ENCODE peak calls at places on chromosomes 1 and 21, in ten cellular contexts. One of them, this sample, is unnamed.

GRCh38 chr1:155226910-155227260 is 18.4 kb downstream of the MTX1 start:
- DNase-seq in RPMI8226: peak
- DNase-seq in psoas muscle: peak
- DNase-seq in GM13977: peak
- DNase-seq in PC-3: peak
- DNase-seq in heart left ventricle: peak
- DNase-seq in NCI-H1105 treated with DMSO at 0.1 percent for 48 hours: peak
- DNase-seq in posterior cingulate gyrus: no peak
- DNase-seq in GM03348: peak
- DNase-seq in hepatic stellate cell: peak
- DNase-seq in this sample: peak

GRCh38 chr1:65141394-65141793 is 6.6 kb upstream of the AK4 start:
- DNase-seq in GM03348: peak
- DNase-seq in hepatic stellate cell: peak
- DNase-seq in RPMI8226: no peak
- DNase-seq in GM13977: no peak
- DNase-seq in NCI-H1105 treated with DMSO at 0.1 percent for 48 hours: no peak
- DNase-seq in PC-3: peak
- DNase-seq in heart left ventricle: no peak
- DNase-seq in posterior cingulate gyrus: no peak
- DNase-seq in psoas muscle: no peak
- DNase-seq in this sample: no peak

GRCh38 chr1:205748398-205749093 is 1.4 kb downstream of the NUCKS1 start:
- DNase-seq in NCI-H1105 treated with DMSO at 0.1 percent for 48 hours: peak
- DNase-seq in hepatic stellate cell: peak
- DNase-seq in heart left ventricle: no peak
- DNase-seq in RPMI8226: peak
- DNase-seq in GM13977: no peak
- DNase-seq in PC-3: peak
- DNase-seq in GM03348: peak
- DNase-seq in posterior cingulate gyrus: no peak
- DNase-seq in psoas muscle: no peak
- DNase-seq in this sample: no peak

GRCh38 chr21:17461582-17461981 is 51.3 kb upstream of the CXADR start:
- DNase-seq in PC-3: peak
- DNase-seq in RPMI8226: no peak
- DNase-seq in hepatic stellate cell: no peak
- DNase-seq in NCI-H1105 treated with DMSO at 0.1 percent for 48 hours: no peak
- DNase-seq in heart left ventricle: no peak
- DNase-seq in psoas muscle: no peak
- DNase-seq in GM13977: no peak
- DNase-seq in posterior cingulate gyrus: no peak
- DNase-seq in GM03348: no peak
- DNase-seq in this sample: no peak

GRCh38 chr1:86933051-86933450 is 18.6 kb downstream of the HS2ST1 start:
- DNase-seq in hepatic stellate cell: no peak
- DNase-seq in PC-3: no peak
- DNase-seq in psoas muscle: no peak
- DNase-seq in heart left ventricle: no peak
- DNase-seq in posterior cingulate gyrus: no peak
- DNase-seq in RPMI8226: no peak
- DNase-seq in GM13977: no peak
- DNase-seq in GM03348: no peak
- DNase-seq in NCI-H1105 treated with DMSO at 0.1 percent for 48 hours: no peak
- DNase-seq in this sample: no peak

GRCh38 chr1:29685387-29685786 is 449.1 kb downstream of the PTPRU start:
- DNase-seq in hepatic stellate cell: no peak
- DNase-seq in posterior cingulate gyrus: no peak
- DNase-seq in RPMI8226: no peak
- DNase-seq in GM13977: no peak
- DNase-seq in psoas muscle: no peak
- DNase-seq in GM03348: no peak
- DNase-seq in heart left ventricle: no peak
- DNase-seq in NCI-H1105 treated with DMSO at 0.1 percent for 48 hours: no peak
- DNase-seq in PC-3: no peak
- DNase-seq in this sample: no peak

GRCh38 chr1:166980818-166981217 is 5.5 kb upstream of the ILDR2 start:
- DNase-seq in hepatic stellate cell: no peak
- DNase-seq in heart left ventricle: no peak
- DNase-seq in psoas muscle: no peak
- DNase-seq in NCI-H1105 treated with DMSO at 0.1 percent for 48 hours: peak
- DNase-seq in posterior cingulate gyrus: no peak
- DNase-seq in GM03348: no peak
- DNase-seq in GM13977: no peak
- DNase-seq in RPMI8226: no peak
- DNase-seq in PC-3: peak
- DNase-seq in this sample: no peak

GRCh38 chr1:112866151-112866550 is 89.8 kb downstream of the SLC16A1 start:
- DNase-seq in psoas muscle: no peak
- DNase-seq in PC-3: peak
- DNase-seq in hepatic stellate cell: no peak
- DNase-seq in NCI-H1105 treated with DMSO at 0.1 percent for 48 hours: no peak
- DNase-seq in heart left ventricle: no peak
- DNase-seq in RPMI8226: no peak
- DNase-seq in GM03348: peak
- DNase-seq in GM13977: no peak
- DNase-seq in posterior cingulate gyrus: no peak
- DNase-seq in this sample: no peak

GRCh38 chr1:217469983-217470382 is 160.9 kb downstream of the GPATCH2 start:
- DNase-seq in GM03348: no peak
- DNase-seq in PC-3: no peak
- DNase-seq in RPMI8226: no peak
- DNase-seq in heart left ventricle: no peak
- DNase-seq in posterior cingulate gyrus: no peak
- DNase-seq in NCI-H1105 treated with DMSO at 0.1 percent for 48 hours: no peak
- DNase-seq in hepatic stellate cell: no peak
- DNase-seq in psoas muscle: no peak
- DNase-seq in GM13977: no peak
- DNase-seq in this sample: no peak